ENCODE peak calls at places on chromosomes 12 and 14, in six cellular contexts. One of them, this sample, is unnamed.

GRCh38 chr12:12705833-12706520 is 10.0 kb upstream of the GPR19 start:
- DNase-seq in uterus: no peak
- DNase-seq in hypothalamus: no peak
- DNase-seq in GM12865: no peak
- DNase-seq in GM03348: no peak
- DNase-seq in mesendoderm: peak
- DNase-seq in this sample: no peak

GRCh38 chr12:58541300-58541690 is 379.0 kb downstream of the LRIG3 start:
- DNase-seq in uterus: no peak
- DNase-seq in hypothalamus: no peak
- DNase-seq in GM12865: no peak
- DNase-seq in mesendoderm: peak
- DNase-seq in GM03348: peak
- DNase-seq in this sample: no peak

GRCh38 chr12:11973396-11973795 is 97.3 kb upstream of the BCL2L14 start:
- DNase-seq in mesendoderm: no peak
- DNase-seq in GM03348: no peak
- DNase-seq in uterus: no peak
- DNase-seq in hypothalamus: no peak
- DNase-seq in GM12865: no peak
- DNase-seq in this sample: no peak

GRCh38 chr14:53192023-53192422 is 38.9 kb upstream of the DDHD1 start:
- DNase-seq in GM03348: peak
- DNase-seq in uterus: no peak
- DNase-seq in GM12865: no peak
- DNase-seq in hypothalamus: no peak
- DNase-seq in mesendoderm: no peak
- DNase-seq in this sample: no peak

GRCh38 chr12:117033382-117034045 is 65.7 kb downstream of the TESC start:
- DNase-seq in GM03348: no peak
- DNase-seq in hypothalamus: no peak
- DNase-seq in mesendoderm: no peak
- DNase-seq in uterus: no peak
- DNase-seq in GM12865: no peak
- DNase-seq in this sample: peak

GRCh38 chr12:33248364-33248763 is 191.3 kb downstream of the SYT10 start:
- DNase-seq in mesendoderm: peak
- DNase-seq in hypothalamus: no peak
- DNase-seq in GM03348: no peak
- DNase-seq in uterus: no peak
- DNase-seq in GM12865: no peak
- DNase-seq in this sample: no peak

GRCh38 chr12:9634177-9634803 is 26.6 kb upstream of the KLRB1 start:
- DNase-seq in uterus: no peak
- DNase-seq in GM12865: peak
- DNase-seq in mesendoderm: peak
- DNase-seq in hypothalamus: no peak
- DNase-seq in GM03348: peak
- DNase-seq in this sample: peak

GRCh38 chr14:64914237-64914971 is at the start of gene CHURC1:
- DNase-seq in hypothalamus: peak
- DNase-seq in GM12865: peak
- DNase-seq in mesendoderm: peak
- DNase-seq in GM03348: peak
- DNase-seq in uterus: peak
- DNase-seq in this sample: peak

GRCh38 chr12:94379479-94380113 is 80.1 kb downstream of the CEP83 start:
- DNase-seq in uterus: no peak
- DNase-seq in mesendoderm: no peak
- DNase-seq in hypothalamus: no peak
- DNase-seq in GM03348: no peak
- DNase-seq in GM12865: peak
- DNase-seq in this sample: no peak

GRCh38 chr12:130677957-130678558 is 38.0 kb downstream of the RIMBP2 start:
- DNase-seq in hypothalamus: no peak
- DNase-seq in uterus: no peak
- DNase-seq in GM03348: no peak
- DNase-seq in GM12865: no peak
- DNase-seq in mesendoderm: no peak
- DNase-seq in this sample: peak

GRCh38 chr12:40145896-40146295 is 40.0 kb upstream of the SLC2A13 start:
- DNase-seq in GM12865: no peak
- DNase-seq in uterus: no peak
- DNase-seq in mesendoderm: peak
- DNase-seq in hypothalamus: no peak
- DNase-seq in GM03348: no peak
- DNase-seq in this sample: no peak

GRCh38 chr14:76868453-76869170 is 42.4 kb downstream of the LRRC74A start:
- DNase-seq in uterus: no peak
- DNase-seq in mesendoderm: no peak
- DNase-seq in GM12865: no peak
- DNase-seq in GM03348: no peak
- DNase-seq in hypothalamus: no peak
- DNase-seq in this sample: no peak

GRCh38 chr12:106767206-106767605 is 7.3 kb upstream of the RIC8B start:
- DNase-seq in uterus: no peak
- DNase-seq in GM12865: no peak
- DNase-seq in mesendoderm: no peak
- DNase-seq in hypothalamus: no peak
- DNase-seq in GM03348: no peak
- DNase-seq in this sample: no peak

GRCh38 chr14:37063467-37064240 is 108.8 kb downstream of the SLC25A21 start:
- DNase-seq in hypothalamus: no peak
- DNase-seq in GM12865: no peak
- DNase-seq in uterus: no peak
- DNase-seq in mesendoderm: no peak
- DNase-seq in GM03348: no peak
- DNase-seq in this sample: no peak

GRCh38 chr12:45732250-45732649 is 2.7 kb downstream of the ARID2 start:
- DNase-seq in GM12865: peak
- DNase-seq in GM03348: no peak
- DNase-seq in hypothalamus: no peak
- DNase-seq in mesendoderm: no peak
- DNase-seq in uterus: no peak
- DNase-seq in this sample: no peak

GRCh38 chr14:72332871-72333270 is 400.6 kb downstream of the RGS6 start:
- DNase-seq in GM03348: no peak
- DNase-seq in GM12865: no peak
- DNase-seq in mesendoderm: peak
- DNase-seq in uterus: no peak
- DNase-seq in hypothalamus: no peak
- DNase-seq in this sample: no peak

GRCh38 chr12:123076604-123077297 is 74.1 kb downstream of the PITPNM2 start:
- DNase-seq in hypothalamus: no peak
- DNase-seq in uterus: no peak
- DNase-seq in GM12865: peak
- DNase-seq in GM03348: no peak
- DNase-seq in mesendoderm: no peak
- DNase-seq in this sample: no peak

GRCh38 chr14:105058521-105059034 is 6.7 kb downstream of the GPR132 start:
- DNase-seq in GM03348: no peak
- DNase-seq in GM12865: no peak
- DNase-seq in hypothalamus: no peak
- DNase-seq in mesendoderm: no peak
- DNase-seq in uterus: no peak
- DNase-seq in this sample: no peak

GRCh38 chr12:55797068-55797467 is 20.5 kb downstream of the SARNP start:
- DNase-seq in mesendoderm: peak
- DNase-seq in uterus: no peak
- DNase-seq in GM03348: peak
- DNase-seq in GM12865: peak
- DNase-seq in hypothalamus: peak
- DNase-seq in this sample: peak

GRCh38 chr12:52529846-52530245 is 9.7 kb upstream of the KRT5 start:
- DNase-seq in GM03348: no peak
- DNase-seq in mesendoderm: no peak
- DNase-seq in GM12865: no peak
- DNase-seq in uterus: peak
- DNase-seq in hypothalamus: no peak
- DNase-seq in this sample: no peak